ENCODE peak calls at places on chromosomes 4 and X, in six cellular contexts. R is AG04450, A is MM.1S, O is prostate gland, P is Panc1, M is astrocyte of the spinal cord. W is an unnamed sample.

GRCh38 chr4:81255524-81255923 is 40.5 kb upstream of the PRKG2 start:
- DNase-seq in O (no peak), A (no peak), M (peak; percentile 74), P (no peak), R (peak; percentile 66), W (no peak)

GRCh38 chr4:164952551-164952950 is 24.9 kb downstream of the TRIM61 start:
- DNase-seq in P (no peak), M (no peak), O (no peak), R (no peak), A (no peak), W (no peak)

GRCh38 chr4:40731792-40732245 is 17.9 kb upstream of the NSUN7 start:
- DNase-seq in A (no peak), M (no peak), P (no peak), R (no peak), O (peak; percentile 19), W (no peak)

GRCh38 chr4:112647785-112648184 is 10.8 kb downstream of the LARP7 start:
- DNase-seq in A (no peak), P (no peak), O (no peak), R (no peak), M (no peak), W (no peak)

GRCh38 chr4:125315571-125316390 is 1.0 kb downstream of the FAT4 start:
- DNase-seq in P (no peak), R (no peak), A (peak; percentile 28), O (peak; percentile 12), M (peak; percentile 73), W (no peak)

GRCh38 chr4:128384091-128384520 is 96.5 kb upstream of the PGRMC2 start:
- DNase-seq in O (no peak), R (no peak), P (no peak), M (peak; percentile 55), A (no peak), W (no peak)

GRCh38 chrX:148470324-148470723 is 30.1 kb upstream of the AFF2 start:
- DNase-seq in P (no peak), M (no peak), A (no peak), R (no peak), O (no peak), W (no peak)

GRCh38 chr4:113278324-113278934 is 229.0 kb downstream of the ANK2 start:
- DNase-seq in A (peak; percentile 63), R (peak; percentile 61), M (peak; percentile 80), P (peak; percentile 8), O (peak; percentile 11), W (peak; percentile 27)

GRCh38 chrX:31314921-31315320 is 243.1 kb upstream of the FTHL17 start:
- DNase-seq in M (peak; percentile 23), A (no peak), P (no peak), O (no peak), R (no peak), W (no peak)

GRCh38 chr4:183960021-183960420 is 54.9 kb downstream of the STOX2 start:
- DNase-seq in P (no peak), R (peak; percentile 8), A (no peak), M (peak; percentile 76), O (peak; percentile 5), W (no peak)

GRCh38 chr4:2942037-2942531 is 21.1 kb downstream of the NOP14 start:
- DNase-seq in A (no peak), R (no peak), M (no peak), O (no peak), P (no peak), W (no peak)

GRCh38 chr4:76547167-76547760 is 112.2 kb downstream of the SHROOM3 start:
- DNase-seq in A (no peak), R (no peak), P (no peak), M (peak; percentile 40), O (no peak), W (no peak)

GRCh38 chr4:75248770-75249467 is 265.3 kb downstream of the RCHY1 start:
- DNase-seq in M (no peak), P (no peak), A (no peak), R (no peak), O (no peak), W (no peak)

GRCh38 chr4:17510582-17510981 is 1.3 kb downstream of the QDPR start:
- DNase-seq in O (no peak), P (no peak), R (no peak), M (no peak), A (no peak), W (no peak)

GRCh38 chrX:1450381-1451161 is 2.1 kb downstream of the ASMTL start:
- DNase-seq in A (no peak), O (no peak), R (no peak), M (no peak), P (no peak), W (no peak)

GRCh38 chrX:135345328-135345645 is 36.0 kb downstream of the ETDC start:
- DNase-seq in O (peak; percentile 25), A (no peak), R (no peak), P (no peak), M (peak; percentile 63), W (no peak)

GRCh38 chr4:187309456-187309855 is 585.8 kb upstream of the FAT1 start:
- DNase-seq in P (no peak), O (no peak), A (no peak), M (peak; percentile 67), R (peak; percentile 32), W (no peak)

GRCh38 chr4:89000392-89000791 is 56.6 kb downstream of the FAM13A start:
- DNase-seq in R (no peak), A (no peak), M (no peak), P (no peak), O (no peak), W (no peak)

DNA sequence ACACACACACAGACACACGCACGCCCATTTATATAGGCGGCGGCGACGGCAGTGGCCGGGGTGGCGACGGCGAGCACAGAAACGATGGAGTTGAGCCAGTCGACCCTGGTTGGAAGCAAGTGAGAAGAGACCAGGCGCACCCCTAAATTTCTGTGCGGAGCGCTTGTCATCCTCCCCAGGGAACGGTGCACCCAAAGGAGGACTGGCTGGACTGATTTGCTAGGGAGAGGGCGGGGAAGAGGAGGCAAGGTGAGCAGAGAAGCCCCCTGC is 296 bp downstream of the NHS start:
- DNase-seq in P (no peak), A (no peak), O (no peak), M (no peak), R (no peak), W (no peak)
- H3K4me3 ChIP-seq in P (peak overlapping the region; percentile 43), A (no peak overlapping the region), O (peak overlapping the region; percentile 38), M (peak overlapping the region; percentile 65), R (peak overlapping the region; percentile 73), W (no peak overlapping the region)

GRCh38 chr4:151644625-151645024 is 116.2 kb downstream of the GATB start:
- DNase-seq in P (no peak), R (no peak), O (no peak), M (no peak), A (peak; percentile 20), W (no peak)
- TF ChIP-seq CTCF in P (peak; percentile 37), R (peak; percentile 37), O (no peak), M (peak; percentile 56), A (peak; percentile 49), W (peak; percentile 41)

GRCh38 chrX:106698693-106699092 is 27.8 kb upstream of the RNF128 start:
- DNase-seq in O (no peak), A (no peak), M (peak; percentile 47), R (peak; percentile 11), P (no peak), W (no peak)

GRCh38 chrX:106692425-106693075 is 34.0 kb upstream of the RNF128 start:
- DNase-seq in M (no peak), O (no peak), A (no peak), P (no peak), R (no peak), W (no peak)

DNA sequence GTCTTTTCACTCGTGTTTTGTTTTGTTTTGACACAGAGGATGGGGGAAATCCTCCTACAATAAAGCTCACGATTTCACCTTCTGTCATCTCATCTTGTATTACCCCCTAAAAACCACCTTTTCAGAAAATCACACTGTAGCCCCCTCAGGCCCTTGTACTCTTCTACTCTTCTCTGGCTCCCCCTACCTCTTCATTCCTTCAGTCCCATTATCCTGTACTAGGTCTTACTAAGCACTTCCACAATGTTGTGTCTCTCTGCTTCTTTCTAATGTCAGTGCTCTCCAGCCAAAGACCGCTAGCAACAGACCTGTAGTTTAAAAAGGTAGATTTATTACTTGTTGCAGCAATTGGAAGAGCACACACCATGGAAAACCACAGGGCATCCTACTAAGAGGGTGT is 30.0 kb upstream of the RNF128 start:
- DNase-seq in R (no peak), O (no peak), M (no peak), A (no peak), P (no peak), W (no peak)
- H3K4me3 ChIP-seq in R (no peak overlapping the region), O (no peak overlapping the region), M (no peak overlapping the region), A (no peak overlapping the region), P (no peak overlapping the region), W (no peak overlapping the region)

DNA sequence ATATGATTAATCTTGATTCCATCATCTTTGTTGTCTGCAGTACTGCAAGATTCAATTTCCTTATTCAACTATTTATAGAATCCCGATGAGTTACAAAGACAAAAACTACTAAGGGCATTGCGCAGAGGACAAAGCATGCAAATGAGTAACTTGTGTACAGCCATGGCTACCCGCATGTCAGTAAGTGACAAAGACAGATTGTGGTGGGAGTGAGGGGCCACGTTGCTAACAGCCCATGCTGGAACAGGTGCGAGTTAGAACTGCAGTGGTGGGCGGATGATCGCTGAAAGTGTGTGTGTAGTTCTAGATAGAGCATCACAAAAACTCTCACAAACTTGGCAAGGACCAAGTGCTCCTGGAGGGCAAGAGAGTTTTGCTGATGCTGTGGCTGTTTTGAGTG is 49.5 kb downstream of the ACOX3 start:
- DNase-seq in R (no peak), P (no peak), M (no peak), O (no peak), A (no peak), W (peak; percentile 21)
- TF ChIP-seq CTCF in R (no peak), P (no peak), M (no peak), O (no peak), A (no peak), W (no peak)

GRCh38 chr4:149825336-149825735 is 9.7 kb upstream of the IQCM start:
- DNase-seq in M (no peak), R (no peak), P (no peak), A (no peak), O (no peak), W (no peak)

DNA sequence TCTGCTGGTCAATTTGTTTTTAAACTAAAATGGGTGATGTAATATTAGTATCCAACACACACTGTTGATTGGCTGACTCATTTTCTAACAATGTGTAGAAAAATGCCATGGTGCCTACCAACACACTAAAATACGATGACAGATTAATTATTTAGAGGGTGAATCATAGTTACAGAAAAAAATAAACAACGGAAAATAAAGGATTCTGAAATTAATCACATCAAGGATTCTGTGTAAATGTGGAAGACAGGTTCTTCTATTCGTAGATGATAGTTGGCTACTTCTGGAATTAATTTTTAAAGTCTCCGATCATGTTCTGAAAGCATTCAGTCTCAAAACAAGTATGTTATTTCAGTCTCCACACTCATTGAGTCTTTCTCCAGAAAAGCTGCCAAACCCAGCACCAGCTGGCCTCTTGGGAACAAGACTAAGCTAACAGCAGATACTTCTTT is 8.2 kb upstream of the IQCM start:
- DNase-seq in M (peak; percentile 87), R (peak; percentile 20), O (no peak), A (no peak), P (peak; percentile 33), W (no peak)
- H3K4me3 ChIP-seq in M (no peak overlapping the region), R (no peak overlapping the region), O (no peak overlapping the region), A (no peak overlapping the region), P (no peak overlapping the region), W (no peak overlapping the region)

DNA sequence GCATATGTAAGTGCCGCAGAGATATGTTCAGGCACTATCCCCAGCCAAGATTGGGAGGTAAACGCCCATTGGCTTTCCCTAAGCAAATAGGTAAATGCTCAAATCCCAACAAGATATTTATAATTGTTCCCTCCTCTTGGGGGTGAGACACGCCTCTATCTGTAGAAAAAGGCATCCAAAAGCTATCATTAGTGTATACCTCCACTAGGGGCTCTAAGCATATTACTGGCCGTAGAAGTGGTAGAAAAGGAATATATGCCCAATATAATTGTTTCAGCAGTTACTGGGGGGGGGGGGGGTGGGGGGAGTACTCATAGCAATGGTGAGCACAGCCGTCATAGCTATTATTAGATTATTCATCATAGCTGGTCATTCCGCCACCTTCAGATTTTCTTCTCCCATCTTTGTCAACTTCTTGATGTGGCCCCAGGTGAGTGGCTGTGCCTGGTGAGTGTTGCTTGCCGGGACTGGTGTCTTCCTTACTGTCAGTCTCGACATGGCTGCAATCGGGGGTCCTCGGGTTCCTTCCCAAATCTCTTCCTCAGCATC is 53.3 kb upstream of the WDR1 start:
- DNase-seq in O (no peak), R (no peak), P (no peak), M (no peak), A (no peak), W (no peak)
- TF ChIP-seq CTCF in O (no peak), R (no peak), P (no peak), M (no peak), A (no peak), W (no peak)